ENCODE peak calls at places on chromosomes 6 and 20, in four cellular contexts. J, X, K and D are unnamed samples.

GRCh38 chr6:30091577-30092381 is 16.2 kb upstream of the RNF39 start:
- DNase-seq in K (peak), X (no peak), J (no peak), D (peak)

GRCh38 chr6:138206862-138207261 is 11.4 kb downstream of the PBOV1 start:
- DNase-seq in K (no peak), J (no peak), X (no peak), D (no peak)

GRCh38 chr6:134707342-134707982 is 242.4 kb downstream of the ALDH8A1 start:
- DNase-seq in K (no peak), X (peak), J (no peak), D (peak)

GRCh38 chr6:151917531-151918329 is 110.2 kb downstream of the ESR1 start:
- DNase-seq in X (no peak), K (no peak), J (no peak), D (peak)

GRCh38 chr6:161540532-161540931 is 266.7 kb upstream of the AGPAT4 start:
- DNase-seq in K (no peak), X (no peak), J (no peak), D (no peak)

GRCh38 chr6:63975685-63976084 is 340.1 kb downstream of the PHF3 start:
- DNase-seq in K (no peak), J (no peak), X (no peak), D (peak)

GRCh38 chr6:139824864-139825263 is 450.4 kb upstream of the CITED2 start:
- DNase-seq in K (no peak), X (no peak), J (no peak), D (no peak)

GRCh38 chr6:42424906-42425474 is 26.7 kb downstream of the TRERF1 start:
- DNase-seq in J (no peak), X (no peak), K (no peak), D (no peak)

GRCh38 chr6:52362443-52363221 is 681 bp downstream of the PAQR8 start:
- DNase-seq in J (peak), X (peak), K (no peak), D (no peak)

GRCh38 chr6:41935685-41936072 is 5.9 kb downstream of the CCND3 start:
- DNase-seq in J (no peak), X (peak), K (no peak), D (no peak)

GRCh38 chr6:55286824-55287223 is 40.4 kb upstream of the GFRAL start:
- DNase-seq in J (no peak), K (no peak), X (peak), D (no peak)

GRCh38 chr6:41271901-41272395 is 14.5 kb downstream of the TREM1 start:
- DNase-seq in J (peak), K (no peak), X (no peak), D (no peak)

GRCh38 chr20:57315083-57315963 is 14.3 kb upstream of the SPO11 start:
- DNase-seq in X (no peak), J (no peak), K (no peak), D (no peak)

GRCh38 chr6:21590345-21590744 is 3.2 kb upstream of the SOX4 start:
- DNase-seq in J (no peak), K (no peak), X (no peak), D (no peak)

GRCh38 chr6:52285174-52286068 is 879 bp upstream of the MCM3 start:
- DNase-seq in X (peak), J (no peak), K (peak), D (peak)

GRCh38 chr6:9540534-9541126 is 874.2 kb downstream of the TFAP2A start:
- DNase-seq in J (no peak), K (no peak), X (peak), D (peak)

GRCh38 chr6:28794175-28795002 is 129.4 kb downstream of the TRIM27 start:
- DNase-seq in X (peak), J (no peak), K (peak), D (peak)

GRCh38 chr6:97195117-97195516 is 87.9 kb downstream of the MMS22L start:
- DNase-seq in J (no peak), X (no peak), K (peak), D (peak)

GRCh38 chr6:31572041-31572911 is at the start of gene LTA:
- DNase-seq in J (no peak), K (no peak), X (no peak), D (no peak)

GRCh38 chr6:134175532-134176282 is 123.3 kb upstream of the SLC2A12 start:
- DNase-seq in X (peak), J (peak), K (peak), D (peak)

GRCh38 chr6:7836371-7837026 is 74.1 kb downstream of the TXNDC5 start:
- DNase-seq in K (no peak), J (no peak), X (no peak), D (no peak)

GRCh38 chr20:47400685-47401084 is 44.2 kb upstream of the ZMYND8 start:
- DNase-seq in X (peak), J (no peak), K (no peak), D (no peak)

GRCh38 chr6:12354499-12354898 is 64.3 kb downstream of the EDN1 start:
- DNase-seq in X (peak), J (no peak), K (peak), D (peak)

GRCh38 chr6:88211446-88211845 is 45.3 kb upstream of the CNR1 start:
- DNase-seq in J (no peak), X (peak), K (no peak), D (no peak)

GRCh38 chr20:33602826-33603590 is 59.1 kb upstream of the C20orf144 start:
- DNase-seq in K (no peak), X (no peak), J (no peak), D (peak)

GRCh38 chr6:169097336-169098052 is 156.2 kb downstream of the THBS2 start:
- DNase-seq in K (peak), X (no peak), J (no peak), D (peak)

DNA sequence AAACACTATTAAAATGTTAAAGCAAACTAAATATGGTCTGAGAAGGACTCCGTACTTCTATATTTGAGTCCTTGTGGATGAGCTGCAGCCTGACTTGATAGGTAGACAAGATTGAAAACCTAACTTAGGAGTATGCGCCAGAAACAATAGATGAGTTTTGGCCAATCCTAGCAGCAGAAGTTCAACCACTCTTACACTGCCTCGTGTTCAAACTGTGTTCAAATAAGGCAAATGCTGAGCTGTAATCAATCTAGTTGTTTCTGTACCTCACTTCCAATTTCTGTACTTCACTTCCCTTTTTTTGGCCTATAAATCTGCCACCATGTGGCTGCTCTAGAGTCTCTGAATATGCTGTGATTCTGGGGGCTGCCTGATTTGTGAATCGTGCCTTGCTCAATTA is 13.2 kb upstream of the SERINC1 start:
- DNase-seq in J (no peak), K (no peak), X (peak), D (peak)
- TF ChIP-seq CTCF in J (no peak), K (no peak), X (no peak), D (no peak)

DNA sequence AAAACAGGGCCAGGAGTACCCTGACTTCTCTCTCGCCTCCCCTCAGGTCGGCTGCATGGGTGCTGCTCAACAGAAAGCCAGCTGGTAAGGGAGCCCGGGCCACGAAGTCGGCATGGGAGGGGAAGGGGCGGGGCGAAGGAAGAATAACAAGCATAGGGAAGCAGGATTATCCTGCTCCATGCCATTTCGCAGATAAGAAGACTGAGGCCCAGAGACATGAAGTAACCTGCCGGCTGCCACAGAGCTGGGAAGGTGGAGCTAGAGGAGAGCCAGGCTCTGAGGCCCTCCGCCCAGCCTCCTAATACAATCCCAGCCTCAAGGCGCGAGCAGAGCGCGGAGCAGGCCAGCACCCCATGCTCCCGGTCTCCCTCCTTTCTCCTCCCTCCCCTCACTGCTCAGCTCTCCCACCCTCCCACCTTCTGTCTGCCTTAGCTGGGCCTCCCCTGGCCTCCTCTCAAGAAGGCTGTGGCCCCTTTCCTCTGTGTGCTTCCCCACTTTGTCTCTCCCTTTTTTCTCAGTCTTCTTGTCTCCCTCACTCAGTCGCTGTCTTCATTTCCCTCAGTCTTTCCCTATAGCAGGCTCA is 13.2 kb upstream of the HMGA1 start:
- DNase-seq in J (no peak), X (peak), K (no peak), D (no peak)
- H3K4me3 ChIP-seq in J (peak), X (peak), K (peak), D (peak)

GRCh38 chr6:94636780-94637385 is 940.5 kb upstream of the MANEA start:
- DNase-seq in J (no peak), X (peak), K (no peak), D (no peak)
- TF ChIP-seq CTCF in J (no peak), X (peak), K (no peak), D (no peak)

DNA sequence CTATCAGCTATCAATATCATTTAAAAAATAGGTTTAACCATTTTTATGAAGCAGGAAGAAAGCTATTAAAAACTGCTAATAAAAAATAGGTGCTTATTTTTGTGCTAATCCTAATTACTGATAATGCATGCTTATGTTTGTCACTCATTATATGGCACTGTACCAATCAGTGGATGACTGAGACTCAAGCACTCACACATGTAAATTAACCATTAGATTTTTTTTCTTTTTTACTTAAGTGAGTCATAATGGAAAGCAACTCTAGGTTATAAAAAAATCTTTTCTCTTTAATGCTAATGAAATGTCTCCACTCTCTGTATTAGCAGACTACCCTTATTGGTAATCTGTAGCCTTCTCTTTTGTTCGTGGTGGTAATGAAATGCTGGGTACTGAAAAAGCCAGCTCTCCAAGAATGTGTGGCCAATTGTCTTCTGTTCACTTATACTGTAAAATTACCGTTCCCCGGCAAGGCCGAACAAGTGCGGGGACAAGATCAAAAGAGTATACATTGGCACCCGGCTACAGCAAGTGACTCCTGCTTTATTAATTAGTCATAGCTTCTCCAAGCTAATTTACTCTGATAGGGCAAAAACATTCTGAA is 69.0 kb downstream of the AFG1L start:
- DNase-seq in K (no peak), J (no peak), X (peak), D (no peak)
- H3K4me3 ChIP-seq in K (no peak), J (no peak), X (no peak), D (no peak)

GRCh38 chr20:48407710-48408109 is 420.1 kb downstream of the PREX1 start:
- DNase-seq in J (no peak), K (no peak), X (no peak), D (no peak)

GRCh38 chr20:48405909-48406308 is 421.9 kb downstream of the PREX1 start:
- DNase-seq in X (peak), J (no peak), K (no peak), D (no peak)

GRCh38 chr20:48403362-48403761 is 424.4 kb downstream of the PREX1 start:
- DNase-seq in J (no peak), X (no peak), K (no peak), D (no peak)

GRCh38 chr20:48406462-48407235 is 421.1 kb downstream of the PREX1 start:
- DNase-seq in K (no peak), J (no peak), X (no peak), D (no peak)

GRCh38 chr20:48404598-48404997 is 423.2 kb downstream of the PREX1 start:
- DNase-seq in J (no peak), K (no peak), X (peak), D (no peak)
- TF ChIP-seq CTCF in J (no peak), K (no peak), X (no peak), D (no peak)

GRCh38 chr20:44477151-44477550 is 1.5 kb downstream of the TTPAL start:
- DNase-seq in X (no peak), K (no peak), J (no peak), D (no peak)
- H3K4me3 ChIP-seq in X (peak), K (no peak), J (no peak), D (no peak)